ENCODE peak calls at places on chromosomes 6 and 20, in four cellular contexts. S is pancreas, I is gastrocnemius medialis, E is tibial artery. N is an unnamed sample. For H3K27me3 and H3K4me1, the result is how much of the 10 kb centered on the place peaks cover.

GRCh38 chr20:35539756-35540212 is 2.1 kb upstream of the ERGIC3 start:
- DNase-seq in E (no peak), I (no peak), S (no peak), N (no peak)

GRCh38 chr6:51855310-51856082 is 231.9 kb downstream of the PKHD1 start:
- DNase-seq in I (no peak), E (no peak), S (no peak), N (no peak)

GRCh38 chr6:114055319-114055718 is 84.4 kb upstream of the HDAC2 start:
- DNase-seq in E (no peak), I (no peak), S (no peak), N (no peak)

GRCh38 chr6:134748484-134748883 is 201.4 kb downstream of the ALDH8A1 start:
- DNase-seq in E (no peak), S (no peak), I (no peak), N (no peak)

GRCh38 chr6:132161283-132161682 is 210.1 kb upstream of the CCN2 start:
- DNase-seq in E (no peak), I (no peak), S (no peak), N (no peak)

GRCh38 chr6:130681028-130681427 is 146.2 kb upstream of the SMLR1 start:
- DNase-seq in E (no peak), I (no peak), S (no peak), N (no peak)

GRCh38 chr6:3928111-3928510 is 78.9 kb downstream of the FAM50B start:
- DNase-seq in S (no peak), E (no peak), I (no peak), N (no peak)

GRCh38 chr6:332671-333070 is 40.4 kb downstream of the DUSP22 start:
- DNase-seq in E (peak), S (no peak), I (no peak), N (no peak)

GRCh38 chr20:31815408-31816188 is 3.6 kb upstream of the MYLK2 start:
- DNase-seq in E (peak), I (peak), S (no peak), N (no peak)

GRCh38 chr6:14464049-14464448 is 346.5 kb downstream of the CD83 start:
- DNase-seq in I (no peak), S (no peak), E (no peak), N (no peak)

GRCh38 chr6:131754088-131754487 is 43.3 kb upstream of the CTAGE9 start:
- DNase-seq in E (no peak), S (no peak), I (no peak), N (no peak)

GRCh38 chr6:131950767-131951575 is at the start of gene CCN2:
- DNase-seq in S (peak), E (peak), I (peak), N (peak)

GRCh38 chr6:121393711-121394110 is 41.7 kb upstream of the GJA1 start:
- DNase-seq in S (no peak), E (no peak), I (no peak), N (no peak)

GRCh38 chr20:6104493-6105188 is 18.2 kb downstream of the FERMT1 start:
- DNase-seq in S (no peak), E (no peak), I (no peak), N (no peak)

GRCh38 chr20:62361799-62362589 is 5.1 kb downstream of the LAMA5 start:
- DNase-seq in I (no peak), S (peak), E (peak), N (no peak)

GRCh38 chr6:4340544-4340943 is 205.2 kb upstream of the ECI2 start:
- DNase-seq in I (no peak), S (no peak), E (no peak), N (no peak)

GRCh38 chr6:105900120-105900937 is 185.8 kb upstream of the PRDM1 start:
- DNase-seq in I (no peak), S (no peak), E (no peak), N (no peak)

GRCh38 chr6:55069132-55069781 is 105.1 kb upstream of the HCRTR2 start:
- DNase-seq in S (no peak), I (no peak), E (no peak), N (no peak)

GRCh38 chr20:14067631-14068030 is 72.3 kb downstream of the MACROD2 start:
- DNase-seq in I (no peak), E (no peak), S (no peak), N (no peak)

GRCh38 chr20:48153523-48153922 is 368.2 kb upstream of the SULF2 start:
- DNase-seq in I (no peak), E (no peak), S (no peak), N (no peak)

GRCh38 chr6:97462944-97463343 is 179.9 kb upstream of the MMS22L start:
- DNase-seq in I (no peak), S (no peak), E (no peak), N (no peak)

GRCh38 chr6:154056536-154056935 is 17.5 kb downstream of the OPRM1 start:
- DNase-seq in E (no peak), S (no peak), I (no peak), N (no peak)

GRCh38 chr6:125818225-125818657 is 27.5 kb downstream of the NCOA7 start:
- DNase-seq in S (no peak), E (no peak), I (no peak), N (no peak)

GRCh38 chr6:136035378-136036070 is 184.0 kb downstream of the PDE7B start:
- DNase-seq in E (no peak), S (no peak), I (peak), N (no peak)

GRCh38 chr6:34568341-34568680 is 12.2 kb upstream of the SPDEF start:
- DNase-seq in S (no peak), I (no peak), E (no peak), N (no peak)

GRCh38 chr6:155415953-155416352 is 39.7 kb downstream of the NOX3 start:
- DNase-seq in E (no peak), I (no peak), S (no peak), N (no peak)

GRCh38 chr6:108566406-108566805 is 5.7 kb downstream of the FOXO3 start:
- DNase-seq in E (no peak), S (no peak), I (no peak), N (no peak)

GRCh38 chr6:108563292-108563691 is 2.6 kb downstream of the FOXO3 start:
- DNase-seq in E (no peak), S (no peak), I (no peak), N (no peak)

GRCh38 chr6:108565893-108566292 is 5.2 kb downstream of the FOXO3 start:
- DNase-seq in E (peak), S (no peak), I (peak), N (peak)

GRCh38 chr6:108564178-108564577 is 3.5 kb downstream of the FOXO3 start:
- DNase-seq in S (no peak), E (no peak), I (no peak), N (no peak)

GRCh38 chr6:108565091-108565766 is 4.5 kb downstream of the FOXO3 start:
- DNase-seq in S (no peak), I (no peak), E (no peak), N (no peak)
- H3K4me3 ChIP-seq in S (peak), I (peak), E (peak), N (no peak)

GRCh38 chr6:170286934-170287265 is 4.0 kb downstream of the DLL1 start:
- DNase-seq in E (no peak), I (no peak), S (no peak), N (no peak)

GRCh38 chr6:170286246-170286933 is 4.5 kb downstream of the DLL1 start:
- DNase-seq in E (no peak), I (no peak), S (peak), N (no peak)

GRCh38 chr6:170284866-170285469 is 5.9 kb downstream of the DLL1 start:
- DNase-seq in I (no peak), E (no peak), S (no peak), N (no peak)

GRCh38 chr6:170284126-170284773 is 6.6 kb downstream of the DLL1 start:
- DNase-seq in E (no peak), I (no peak), S (no peak), N (no peak)

GRCh38 chr6:170285482-170285881 is 5.4 kb downstream of the DLL1 start:
- DNase-seq in I (no peak), E (peak), S (no peak), N (no peak)
- H3K27me3 ChIP-seq in I (under half), E (under half), S (under half), N (under half)

GRCh38 chr6:157759028-157759427 is 64.0 kb upstream of the SNX9 start:
- DNase-seq in E (no peak), I (no peak), S (no peak), N (peak)

GRCh38 chr6:157758516-157759023 is 64.5 kb upstream of the SNX9 start:
- DNase-seq in E (no peak), S (no peak), I (no peak), N (peak)

GRCh38 chr6:157755752-157756411 is 67.2 kb upstream of the SNX9 start:
- DNase-seq in E (no peak), S (no peak), I (no peak), N (peak)

GRCh38 chr6:157756708-157757429 is 66.2 kb upstream of the SNX9 start:
- DNase-seq in E (peak), S (peak), I (peak), N (peak)

DNA sequence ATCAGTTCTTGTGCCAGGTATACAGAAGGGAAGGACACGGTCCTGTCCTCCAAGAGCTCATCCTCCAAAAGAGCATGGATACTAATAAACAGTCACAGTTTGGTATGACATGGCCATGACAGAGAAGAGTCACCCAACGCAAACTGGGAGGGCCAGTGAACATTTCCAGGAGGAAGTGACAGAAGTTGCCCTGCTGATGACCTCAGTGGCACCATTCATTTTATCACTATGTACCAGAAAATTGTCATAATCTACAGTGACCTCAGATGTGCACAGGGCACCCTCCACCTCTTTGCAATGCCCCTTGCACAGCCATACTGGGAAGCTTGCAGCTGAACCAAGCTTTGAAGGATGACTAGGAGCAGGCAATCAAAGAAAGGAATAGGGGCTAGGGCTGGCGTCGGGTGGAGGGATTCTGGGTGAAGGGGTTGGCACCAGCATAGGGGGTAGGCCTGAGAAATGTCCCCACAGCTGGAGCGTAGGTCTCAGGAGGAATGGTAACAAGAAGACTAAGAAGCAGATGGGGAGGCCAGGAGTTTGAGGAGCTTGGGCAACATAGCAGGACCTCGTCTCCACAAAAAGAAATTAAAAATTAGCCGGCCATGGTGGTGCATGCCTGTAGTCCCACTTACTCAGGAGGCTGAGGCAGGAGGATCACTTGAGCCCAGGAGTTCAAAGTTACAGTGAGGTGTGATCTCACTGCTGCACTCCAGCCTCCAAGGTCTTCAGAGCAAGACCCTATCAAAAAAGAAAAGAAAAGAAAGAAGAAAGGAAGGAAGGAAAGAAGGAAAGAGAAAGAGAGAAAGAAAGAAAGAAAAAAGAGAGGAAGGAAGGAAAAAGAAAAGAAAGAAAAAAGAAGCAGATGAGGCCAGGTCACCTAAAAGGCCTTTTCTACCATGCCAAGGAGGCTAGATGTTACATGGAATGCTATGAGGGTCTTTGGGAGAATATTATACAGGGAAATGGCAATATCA is 65.3 kb upstream of the SNX9 start:
- DNase-seq in S (no peak), E (no peak), I (no peak), N (peak)
- H3K4me1 ChIP-seq in S (under half), E (under half), I (under half), N (under half)

GRCh38 chr6:84539122-84539856 is 225.1 kb downstream of the TBX18 start:
- DNase-seq in S (no peak), E (no peak), I (no peak), N (no peak)

GRCh38 chr6:84536914-84537638 is 227.3 kb downstream of the TBX18 start:
- DNase-seq in S (no peak), E (no peak), I (no peak), N (no peak)
- H3K4me3 ChIP-seq in S (no peak), E (no peak), I (no peak), N (no peak)

GRCh38 chr6:80438728-80439127 is 332.3 kb downstream of the BCKDHB start:
- DNase-seq in I (no peak), E (no peak), S (no peak), N (no peak)

GRCh38 chr6:80435457-80435856 is 329.0 kb downstream of the BCKDHB start:
- DNase-seq in S (no peak), E (no peak), I (no peak), N (no peak)

GRCh38 chr6:80434951-80435350 is 328.5 kb downstream of the BCKDHB start:
- DNase-seq in I (no peak), S (no peak), E (no peak), N (no peak)

GRCh38 chr6:80436663-80437062 is 330.2 kb downstream of the BCKDHB start:
- DNase-seq in S (no peak), I (no peak), E (no peak), N (no peak)

DNA sequence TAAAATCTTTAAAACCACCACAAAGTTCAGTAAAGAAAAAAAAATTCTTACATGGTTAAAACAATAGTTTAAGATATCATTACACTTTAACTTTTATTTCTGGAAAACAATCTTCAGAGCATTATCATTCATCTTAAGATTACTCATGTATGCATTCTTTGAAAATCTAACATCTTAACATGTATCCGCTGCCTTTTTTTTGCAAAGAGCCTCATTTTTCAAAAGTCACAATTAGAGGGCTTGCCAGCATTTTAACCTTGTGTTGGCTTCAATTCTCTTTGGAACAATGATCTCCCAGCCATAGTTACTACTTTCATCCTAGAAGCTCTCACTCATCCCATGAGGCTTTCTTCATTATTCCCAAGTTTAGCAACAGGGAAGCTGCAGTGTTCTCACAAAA is 330.7 kb downstream of the BCKDHB start:
- DNase-seq in S (no peak), I (no peak), E (no peak), N (no peak)
- H3K27me3 ChIP-seq in S (under half), I (under half), E (under half), N (under half)

GRCh38 chr6:30962716-30963115 is 20.8 kb upstream of the MUC21 start:
- DNase-seq in I (no peak), S (no peak), E (no peak), N (no peak)
- H3K4me1 ChIP-seq in I (under half), S (under half), E (under half), N (under half)

DNA sequence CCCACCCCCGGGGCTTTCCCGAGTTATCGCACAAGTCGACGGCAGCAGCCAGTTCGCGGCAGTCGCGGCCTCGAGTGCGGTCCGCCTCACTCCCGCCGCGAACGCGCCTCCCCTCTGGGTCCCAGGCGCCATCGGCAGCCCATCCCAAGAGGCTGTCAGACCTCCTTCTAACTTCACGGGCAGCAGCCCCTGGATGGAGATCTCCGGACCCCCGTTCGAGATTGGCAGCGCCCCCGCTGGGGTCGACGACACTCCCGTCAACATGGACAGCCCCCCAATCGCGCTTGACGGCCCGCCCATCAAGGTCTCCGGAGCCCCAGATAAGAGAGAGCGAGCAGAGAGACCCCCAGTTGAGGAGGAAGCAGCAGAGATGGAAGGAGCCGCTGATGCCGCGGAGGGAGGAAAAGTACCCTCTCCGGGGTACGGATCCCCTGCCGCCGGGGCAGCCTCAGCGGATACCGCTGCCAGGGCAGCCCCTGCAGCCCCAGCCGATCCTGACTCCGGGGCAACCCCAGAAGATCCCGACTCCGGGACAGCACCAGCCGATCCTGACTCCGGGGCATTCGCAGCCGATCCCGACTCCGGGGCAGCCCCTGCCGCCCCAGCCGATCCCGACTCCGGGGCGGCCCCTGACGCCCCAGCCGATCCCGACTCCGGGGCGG is 1.6 kb downstream of the GNAS start:
- DNase-seq in E (no peak), I (no peak), S (peak), N (no peak)
- H3K4me3 ChIP-seq in E (peak), I (peak), S (peak), N (no peak)

N was measured in right atrium auricular region.